ENCODE peak calls at places on chromosomes 12 and 14, in eight cellular contexts. N is cardiac fibroblast, O is A549, X is lower leg skin, T is dorsolateral prefrontal cortex, F is hepatocyte, V is HFF-Myc, I is neural progenitor cell. J is an unnamed sample.

GRCh38 chr12:1186298-1186697 is 195.3 kb downstream of the ERC1 start:
- DNase-seq in N (no peak), O (no peak), X (no peak), T (no peak), F (no peak), V (no peak), I (no peak), J (no peak)

GRCh38 chr14:26993541-26993940 is 395.7 kb upstream of the NOVA1 start:
- DNase-seq in N (no peak), O (no peak), X (no peak), T (no peak), F (no peak), V (no peak), I (no peak), J (no peak)

GRCh38 chr12:96811083-96811482 is 96.0 kb upstream of the NEDD1 start:
- DNase-seq in N (peak), O (peak), X (no peak), T (no peak), F (peak), V (peak), I (no peak), J (peak)

GRCh38 chr14:105060751-105061427 is 4.3 kb downstream of the GPR132 start:
- DNase-seq in N (no peak), O (no peak), X (peak), T (no peak), F (peak), V (no peak), I (no peak), J (no peak)

GRCh38 chr14:104389326-104390220 is 190.0 kb upstream of the C14orf180 start:
- DNase-seq in N (no peak), O (no peak), X (peak), T (peak), F (no peak), V (no peak), I (no peak), J (no peak)

GRCh38 chr14:101181717-101182313 is 278.3 kb upstream of the RTL1 start:
- DNase-seq in N (no peak), O (no peak), X (peak), T (no peak), F (no peak), V (no peak), I (no peak), J (no peak)

GRCh38 chr14:59202031-59202430 is 13.6 kb downstream of the DAAM1 start:
- DNase-seq in N (no peak), O (no peak), X (no peak), T (no peak), F (no peak), V (no peak), I (no peak), J (no peak)

GRCh38 chr12:5871741-5872140 is 73.3 kb downstream of the ANO2 start:
- DNase-seq in N (no peak), O (no peak), X (no peak), T (no peak), F (no peak), V (no peak), I (no peak), J (no peak)

GRCh38 chr12:24596768-24597388 is 352.0 kb downstream of the BCAT1 start:
- DNase-seq in N (peak), O (peak), X (no peak), T (no peak), F (peak), V (no peak), I (peak), J (peak)

GRCh38 chr12:115736360-115736759 is 541.1 kb downstream of the MED13L start:
- DNase-seq in N (no peak), O (no peak), X (no peak), T (no peak), F (no peak), V (no peak), I (no peak), J (no peak)

GRCh38 chr14:35402323-35403084 is 2.0 kb downstream of the NFKBIA start:
- DNase-seq in N (peak), O (no peak), X (no peak), T (no peak), F (no peak), V (no peak), I (no peak), J (no peak)

GRCh38 chr12:51907083-51907863 is at the start of gene ACVRL1:
- DNase-seq in N (no peak), O (no peak), X (peak), T (peak), F (no peak), V (no peak), I (peak), J (no peak)

GRCh38 chr14:85714046-85714445 is 184.1 kb downstream of the FLRT2 start:
- DNase-seq in N (no peak), O (no peak), X (no peak), T (no peak), F (no peak), V (no peak), I (peak), J (no peak)

GRCh38 chr14:79576434-79576833 is 634.9 kb downstream of the DIO2 start:
- DNase-seq in N (no peak), O (no peak), X (no peak), T (no peak), F (no peak), V (no peak), I (no peak), J (no peak)

GRCh38 chr14:91873476-91874265 is 6.3 kb upstream of the TC2N start:
- DNase-seq in N (peak), O (no peak), X (no peak), T (no peak), F (no peak), V (no peak), I (no peak), J (no peak)

DNA sequence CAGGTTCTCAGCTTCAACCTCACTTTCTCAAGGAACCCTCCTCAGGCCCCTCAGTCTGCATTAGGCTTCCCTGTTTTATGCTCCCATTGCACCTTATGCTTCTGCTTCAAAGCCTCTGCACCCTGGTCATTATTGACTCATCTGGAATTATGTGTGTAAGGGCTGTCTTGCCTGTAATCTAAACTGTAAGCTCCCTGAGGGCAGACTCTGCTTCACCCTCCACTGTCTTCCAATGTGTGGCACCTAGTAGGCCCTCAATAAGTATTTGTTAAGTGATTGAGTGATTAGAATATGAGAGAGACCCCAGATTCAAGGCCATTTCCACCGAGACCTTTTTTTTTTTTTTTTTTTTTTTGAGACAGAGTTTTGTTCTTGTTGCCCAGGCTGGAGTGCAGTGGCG is 79.1 kb downstream of the VCPKMT start:
- DNase-seq in N (no peak), O (no peak), X (no peak), T (no peak), F (no peak), V (no peak), I (no peak), J (no peak)
- TF ChIP-seq CTCF in N (no peak), O (no peak), X (no peak), T (no peak), F (no peak), V (no peak), I (no peak), J (no peak)

DNA sequence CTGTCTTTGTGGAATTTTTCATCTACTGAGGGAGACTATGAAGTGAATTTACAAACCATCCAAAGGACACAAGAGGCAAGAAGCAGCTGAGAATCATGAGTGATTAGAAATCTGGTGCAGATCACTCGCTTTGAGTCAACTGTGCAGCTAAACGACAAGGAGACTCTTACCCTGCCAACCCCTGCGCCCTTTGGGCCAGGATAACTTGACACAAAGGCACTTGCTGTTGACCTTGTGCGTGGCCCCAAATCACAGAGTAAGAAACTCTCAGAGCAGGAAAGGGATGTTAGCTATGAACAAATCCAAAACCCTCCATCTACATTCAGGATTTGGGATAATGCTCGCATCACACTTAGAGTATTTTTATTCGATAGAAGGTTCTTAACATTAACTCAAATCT is 11.5 kb upstream of the PARP11 start:
- DNase-seq in N (no peak), O (no peak), X (no peak), T (no peak), F (no peak), V (no peak), I (no peak), J (no peak)
- H3K4me3 ChIP-seq in N (no peak), O (no peak), X (no peak), T (no peak), F (no peak), V (no peak), I (no peak), J (no peak)

GRCh38 chr14:94839346-94839745 is 69.4 kb upstream of the GSC start:
- DNase-seq in N (no peak), O (no peak), X (no peak), T (no peak), F (no peak), V (no peak), I (no peak), J (no peak)

GRCh38 chr14:94850332-94851211 is 80.7 kb upstream of the GSC start:
- DNase-seq in N (no peak), O (no peak), X (no peak), T (peak), F (peak), V (no peak), I (no peak), J (no peak)

DNA sequence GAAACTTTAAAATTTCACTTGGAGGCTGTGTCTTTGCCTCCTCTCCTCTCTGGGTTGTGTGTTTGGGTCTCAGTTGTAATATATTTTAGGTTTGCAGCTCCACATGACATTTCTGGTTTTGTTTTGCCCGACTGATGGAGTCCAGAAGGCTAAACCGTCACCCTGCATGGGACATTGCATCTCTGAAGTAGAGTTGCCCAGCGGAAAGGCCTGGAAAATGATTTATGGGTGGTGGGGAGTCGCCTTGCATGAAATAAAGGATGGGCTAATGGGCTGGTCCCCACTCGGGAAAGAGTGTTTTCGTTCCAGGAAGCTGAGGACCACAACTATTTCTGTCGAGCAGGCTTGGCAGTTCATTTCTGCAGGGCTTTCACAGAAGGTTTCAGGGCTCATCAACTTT is 74.7 kb upstream of the GSC start:
- DNase-seq in N (no peak), O (no peak), X (no peak), T (no peak), F (no peak), V (no peak), I (no peak), J (no peak)
- TF ChIP-seq CTCF in N (no peak), O (no peak), X (no peak), T (no peak), F (no peak), V (no peak), I (no peak), J (no peak)

GRCh38 chr12:53710098-53710497 is 17.2 kb downstream of the CALCOCO1 start:
- DNase-seq in N (no peak), O (no peak), X (no peak), T (no peak), F (no peak), V (no peak), I (no peak), J (no peak)
- H3K4me3 ChIP-seq in N (no peak), O (no peak), X (no peak), T (no peak), F (no peak), V (no peak), I (no peak), J (no peak)

DNA sequence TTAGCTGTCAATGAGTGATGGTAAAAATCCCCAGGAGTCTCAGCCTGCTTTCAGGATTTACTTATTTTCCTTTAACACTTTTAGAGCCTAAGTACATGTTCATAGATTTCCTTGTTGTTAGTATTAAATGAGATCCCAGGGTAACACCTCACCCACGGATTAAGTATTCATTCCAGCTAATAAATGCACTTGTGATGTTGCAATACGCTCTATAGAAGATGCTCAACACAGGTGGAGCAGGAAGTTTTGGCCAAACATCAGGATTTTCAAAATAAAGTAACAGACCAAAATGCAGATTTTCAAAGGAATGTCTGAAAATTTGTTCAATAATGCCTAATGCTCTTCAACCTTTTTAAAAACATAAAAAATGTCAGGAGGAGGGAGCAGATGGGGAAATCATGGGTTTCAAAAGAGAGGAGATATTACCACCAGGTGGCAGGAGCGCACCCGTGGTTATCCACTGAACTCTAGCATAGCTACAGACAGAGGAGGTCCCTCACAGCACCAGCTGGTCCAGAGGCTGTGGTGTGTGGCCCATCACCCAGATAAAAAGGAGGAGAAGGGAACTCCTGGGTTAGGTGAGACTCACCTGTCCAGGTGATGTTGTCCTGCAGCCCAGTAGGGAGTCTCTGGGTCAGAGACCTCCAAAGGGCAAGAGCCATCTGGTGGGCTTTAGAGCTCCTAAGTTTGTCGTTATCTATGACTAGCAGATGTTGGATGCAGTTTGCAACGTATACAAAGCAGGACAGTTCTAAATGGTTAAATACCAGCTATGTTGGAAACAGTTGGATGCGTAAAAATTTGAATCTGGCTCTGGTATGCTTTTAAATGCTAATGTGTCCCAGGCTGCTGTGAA is 1158.4 kb upstream of the TMEM132C start:
- DNase-seq in N (peak), O (peak), X (no peak), T (peak), F (peak), V (peak), I (peak), J (no peak)
- TF ChIP-seq CTCF in N (peak), O (peak), X (no peak), T (peak), F (peak), V (peak), I (peak), J (peak)

GRCh38 chr12:92619026-92619425 is 83.8 kb upstream of the PLEKHG7 start:
- DNase-seq in N (no peak), O (no peak), X (no peak), T (no peak), F (no peak), V (no peak), I (no peak), J (no peak)

GRCh38 chr12:92615703-92616102 is 87.1 kb upstream of the PLEKHG7 start:
- DNase-seq in N (peak), O (no peak), X (no peak), T (no peak), F (no peak), V (no peak), I (no peak), J (no peak)

GRCh38 chr12:92612611-92613010 is 90.2 kb upstream of the PLEKHG7 start:
- DNase-seq in N (no peak), O (no peak), X (no peak), T (no peak), F (no peak), V (no peak), I (no peak), J (no peak)

GRCh38 chr12:92614041-92614440 is 88.7 kb upstream of the PLEKHG7 start:
- DNase-seq in N (no peak), O (no peak), X (no peak), T (no peak), F (no peak), V (no peak), I (no peak), J (no peak)

DNA sequence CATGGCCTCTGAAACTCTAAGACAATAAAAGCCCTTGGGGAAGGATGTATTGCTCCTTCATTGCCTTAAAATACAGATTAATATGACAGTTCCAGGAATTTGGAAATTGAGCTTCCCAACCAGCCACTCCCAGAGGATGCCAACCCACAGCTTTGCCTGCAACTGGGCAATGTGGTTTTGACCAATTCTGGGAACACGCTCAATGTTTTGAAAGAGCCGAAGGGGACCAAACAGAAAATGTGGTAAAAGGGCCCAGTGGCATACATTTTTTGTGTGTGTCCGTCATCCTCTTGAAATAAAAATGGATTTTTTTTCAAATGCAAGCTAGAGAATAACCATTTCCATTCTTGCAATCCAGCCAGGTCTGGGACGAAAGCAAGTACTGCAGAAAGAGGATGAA is 88.3 kb upstream of the PLEKHG7 start:
- DNase-seq in N (no peak), O (no peak), X (no peak), T (no peak), F (no peak), V (no peak), I (no peak), J (no peak)
- H3K4me3 ChIP-seq in N (no peak), O (no peak), X (no peak), T (no peak), F (no peak), V (no peak), I (no peak), J (no peak)

GRCh38 chr12:57896139-57896436 is 45.3 kb upstream of the ATP23 start:
- DNase-seq in N (peak), O (no peak), X (no peak), T (no peak), F (no peak), V (no peak), I (peak), J (no peak)
- TF ChIP-seq CTCF in N (no peak), O (no peak), X (no peak), T (peak), F (peak), V (no peak), I (no peak), J (no peak)

DNA sequence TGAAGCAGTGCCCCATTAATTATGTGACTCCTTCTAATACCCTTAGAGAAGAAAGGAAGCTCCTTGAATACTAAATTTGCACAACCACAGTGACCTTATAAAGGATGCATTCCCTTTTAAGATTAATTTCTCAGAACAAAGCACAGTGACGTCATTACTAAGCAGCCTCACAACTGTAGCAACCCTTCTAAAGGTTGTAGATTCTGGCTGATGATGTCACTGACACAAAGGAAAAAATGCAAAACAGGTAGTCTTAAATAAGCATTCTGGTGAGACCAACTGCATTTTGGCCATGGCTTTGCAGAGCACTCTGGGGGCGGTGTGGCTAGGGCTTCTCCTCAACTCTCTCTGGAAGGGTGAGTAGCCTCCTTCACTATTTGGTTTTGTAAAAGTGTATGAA is 38.4 kb upstream of the OR4E1 start:
- DNase-seq in N (no peak), O (no peak), X (no peak), T (no peak), F (no peak), V (no peak), I (no peak), J (no peak)
- H3K4me3 ChIP-seq in N (no peak), O (no peak), X (no peak), T (no peak), F (no peak), V (no peak), I (no peak), J (no peak)

GRCh38 chr14:45680531-45680930 is 427.5 kb upstream of the MIS18BP1 start:
- DNase-seq in N (no peak), O (no peak), X (no peak), T (no peak), F (no peak), V (no peak), I (peak), J (no peak)

GRCh38 chr14:45679852-45680251 is 426.9 kb upstream of the MIS18BP1 start:
- DNase-seq in N (peak), O (peak), X (no peak), T (no peak), F (no peak), V (peak), I (no peak), J (peak)

GRCh38 chr14:45673420-45673819 is 420.4 kb upstream of the MIS18BP1 start:
- DNase-seq in N (no peak), O (no peak), X (no peak), T (no peak), F (no peak), V (no peak), I (no peak), J (no peak)

GRCh38 chr14:45678163-45678562 is 425.2 kb upstream of the MIS18BP1 start:
- DNase-seq in N (peak), O (no peak), X (no peak), T (no peak), F (no peak), V (no peak), I (no peak), J (no peak)
- TF ChIP-seq CTCF in N (no peak), O (no peak), X (no peak), T (no peak), F (peak), V (no peak), I (no peak), J (no peak)